ENCODE peak calls at places on chromosomes 3 and 15, in four cellular contexts. D, Z, E and W are unnamed samples.

GRCh38 chr3:184918741-184919140 is 106.8 kb downstream of the VPS8 start:
- DNase-seq in D (no peak), Z (no peak), E (no peak), W (no peak)

GRCh38 chr3:136149569-136150136 is 46.5 kb downstream of the MSL2 start:
- DNase-seq in D (peak; percentile 67), Z (no peak), E (no peak), W (no peak)

GRCh38 chr3:196942915-196943277 is 568 bp upstream of the NCBP2 start:
- DNase-seq in D (no peak), Z (peak; percentile 51), E (peak; percentile 74), W (no peak)

GRCh38 chr15:57218826-57219576 is 157.3 kb upstream of the CGNL1 start:
- DNase-seq in D (no peak), Z (peak; percentile 96), E (no peak), W (no peak)

GRCh38 chr3:23611737-23612295 is 193.9 kb upstream of the UBE2E1 start:
- DNase-seq in D (no peak), Z (peak; percentile 74), E (peak; percentile 55), W (peak; percentile 9)

GRCh38 chr3:96813820-96814580 is 394 bp upstream of the EPHA6 start:
- DNase-seq in D (peak; percentile 66), Z (peak; percentile 48), E (peak; percentile 42), W (peak; percentile 3)

GRCh38 chr3:157532529-157533297 is 29.5 kb upstream of the VEPH1 start:
- DNase-seq in D (peak; percentile 94), Z (peak; percentile 96), E (no peak), W (peak; percentile 61)

GRCh38 chr15:68982002-68982401 is 32.5 kb upstream of the NOX5 start:
- DNase-seq in D (no peak), Z (no peak), E (no peak), W (no peak)

GRCh38 chr3:156685198-156685597 is 10.8 kb downstream of the TIPARP start:
- DNase-seq in D (no peak), Z (peak; percentile 43), E (no peak), W (no peak)

GRCh38 chr3:41768363-41768762 is 193.5 kb downstream of the ULK4 start:
- DNase-seq in D (no peak), Z (no peak), E (no peak), W (no peak)

GRCh38 chr3:110180733-110181132 is 843.4 kb upstream of the DPPA4 start:
- DNase-seq in D (no peak), Z (peak; percentile 76), E (no peak), W (no peak)

GRCh38 chr3:99951701-99952100 is 134.0 kb downstream of the CMSS1 start:
- DNase-seq in D (no peak), Z (no peak), E (no peak), W (no peak)

GRCh38 chr15:34654625-34655024 is 71.2 kb upstream of the GOLGA8B start:
- DNase-seq in D (no peak), Z (no peak), E (no peak), W (no peak)

GRCh38 chr3:11272913-11273574 is 847 bp downstream of the ATG7 start:
- DNase-seq in D (peak; percentile 51), Z (no peak), E (no peak), W (no peak)

GRCh38 chr3:78516437-78516836 is 1251.4 kb downstream of the ROBO1 start:
- DNase-seq in D (no peak), Z (no peak), E (no peak), W (no peak)

GRCh38 chr3:124653071-124653470 is 77.2 kb upstream of the UMPS start:
- DNase-seq in D (no peak), Z (no peak), E (no peak), W (no peak)

GRCh38 chr3:33419948-33420347 is 20.3 kb downstream of the UBP1 start:
- DNase-seq in D (no peak), Z (no peak), E (no peak), W (no peak)
- H3K36me3 ChIP-seq in D (peaks cover 36% of the 10 kb centered on the region), Z (peaks cover 46% of the 10 kb centered on the region), E (no peaks in the 10 kb centered on the region), W (peaks cover 4% of the 10 kb centered on the region)

DNA sequence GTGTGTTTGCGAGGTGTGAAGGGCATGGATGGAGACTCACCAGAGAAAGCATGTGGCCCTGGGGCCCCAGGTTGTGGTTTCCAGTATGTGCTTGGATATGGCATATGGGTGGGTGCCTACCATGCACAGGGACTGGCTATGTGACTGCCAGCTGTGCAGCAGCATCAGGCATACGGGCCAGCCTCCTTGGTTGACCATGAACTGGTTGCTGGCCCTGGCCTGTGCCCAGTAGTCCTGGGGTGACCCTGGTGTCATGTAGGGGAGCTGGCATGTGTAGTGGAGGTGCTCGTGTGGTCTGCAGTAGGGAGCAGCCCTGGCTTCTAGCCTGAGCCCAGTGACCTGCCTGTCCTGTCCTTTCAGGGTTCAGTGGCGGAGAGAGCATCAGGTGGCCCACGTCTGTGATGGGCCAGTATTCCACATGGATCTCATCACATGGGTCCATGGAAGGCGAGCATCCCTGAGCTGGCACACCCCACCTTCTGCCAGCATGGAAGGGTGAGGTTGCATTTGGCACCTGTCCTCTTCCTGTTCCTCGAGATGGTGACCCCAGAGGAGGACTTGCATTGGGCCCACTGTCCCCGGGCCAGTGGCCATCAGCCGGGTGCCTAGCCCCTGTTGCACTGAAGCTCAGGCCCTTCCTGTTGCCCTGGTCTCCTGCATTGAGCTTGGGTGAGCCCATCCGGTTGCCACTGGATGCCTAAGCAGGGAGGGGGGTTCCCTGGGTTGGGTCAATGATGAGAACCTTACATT is 229.0 kb downstream of the SNRPN start:
- DNase-seq in D (no peak), Z (no peak), E (peak; percentile 5), W (no peak)
- H3K9me3 ChIP-seq in D (no peaks in the 10 kb centered on the region), Z (no peaks in the 10 kb centered on the region), E (peaks cover 99% of the 10 kb centered on the region), W (peaks cover 9% of the 10 kb centered on the region)

GRCh38 chr3:50330330-50330729 is 2.3 kb upstream of the TUSC2 start:
- DNase-seq in D (no peak), Z (no peak), E (no peak), W (no peak)
- H3K36me3 ChIP-seq in D (peaks cover 26% of the 10 kb centered on the region), Z (peaks cover 31% of the 10 kb centered on the region), E (peaks cover 8% of the 10 kb centered on the region), W (peaks cover 12% of the 10 kb centered on the region)

DNA sequence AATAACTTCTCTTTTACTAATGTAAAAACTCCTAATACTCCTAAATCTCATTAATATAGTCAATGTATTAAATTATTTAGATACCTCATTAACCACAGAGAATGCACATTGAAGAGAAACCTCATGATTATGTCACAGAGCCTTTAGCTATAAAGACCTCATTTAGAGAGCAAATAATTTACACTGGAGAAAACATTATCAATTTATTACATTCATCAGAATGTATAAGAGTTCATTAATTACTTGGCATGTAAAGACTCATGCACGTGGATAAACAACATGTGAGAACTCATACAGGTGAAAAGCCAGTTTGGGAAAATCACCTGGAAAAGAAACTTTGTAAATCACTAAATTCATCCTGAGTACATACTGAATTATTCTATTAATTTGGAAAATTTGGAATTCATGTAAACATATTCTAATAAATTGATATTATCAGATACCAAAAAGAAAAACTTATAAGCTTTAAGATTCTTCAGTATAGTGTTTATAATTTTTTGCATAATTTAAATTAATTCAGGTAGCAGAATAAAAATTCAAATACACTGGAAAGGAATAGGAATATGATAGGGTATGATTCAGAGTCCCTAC is 22.9 kb upstream of the WNT7A start:
- DNase-seq in D (no peak), Z (no peak), E (no peak), W (no peak)
- H3K9me3 ChIP-seq in D (peaks cover 61% of the 10 kb centered on the region), Z (peaks cover 5% of the 10 kb centered on the region), E (peaks cover 56% of the 10 kb centered on the region), W (peaks cover 3% of the 10 kb centered on the region)

DNA sequence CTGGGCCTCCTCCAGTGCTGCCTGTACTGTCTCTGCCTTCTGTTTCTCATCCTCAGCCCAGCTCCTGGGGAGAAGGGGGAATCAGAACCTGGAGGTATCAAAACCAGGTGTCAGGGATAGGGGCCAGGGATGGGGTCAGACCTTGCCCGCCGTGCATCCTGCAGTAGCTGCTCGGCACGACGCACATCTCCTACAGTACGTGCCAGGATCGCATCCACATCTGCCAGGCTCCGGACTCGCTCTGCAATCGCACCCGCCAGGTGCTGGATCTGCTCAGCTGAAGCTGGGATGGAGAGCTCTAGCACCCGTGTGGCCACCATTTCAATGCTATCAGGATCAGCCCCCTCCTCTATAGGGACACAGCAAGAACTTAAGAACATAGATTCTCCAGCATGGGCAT is 1.4 kb upstream of the USP19 start:
- DNase-seq in D (no peak), Z (no peak), E (no peak), W (no peak)
- H3K36me3 ChIP-seq in D (peaks cover 21% of the 10 kb centered on the region), Z (peaks cover 41% of the 10 kb centered on the region), E (peaks cover 1% of the 10 kb centered on the region), W (no peaks in the 10 kb centered on the region)

DNA sequence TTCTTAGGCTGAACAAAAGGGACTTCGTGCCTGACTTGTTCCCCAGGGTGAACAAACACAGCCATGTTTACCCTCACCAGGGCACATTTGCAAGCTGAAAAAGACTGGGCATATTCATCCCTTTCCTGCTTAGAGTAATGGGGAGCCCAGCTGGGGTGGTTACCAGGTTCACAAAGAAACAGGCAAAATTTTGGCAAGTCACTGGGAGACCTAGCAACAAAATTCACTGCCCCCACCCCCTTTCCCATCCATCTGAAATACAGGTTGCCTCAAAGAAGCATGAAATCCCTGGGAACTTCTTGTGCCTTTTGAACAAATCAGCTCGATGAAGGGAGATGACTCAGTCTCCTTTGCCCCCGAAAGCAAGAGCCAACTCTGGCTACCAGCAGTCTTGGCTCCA is 775.0 kb downstream of the SQOR start:
- DNase-seq in D (no peak), Z (no peak), E (no peak), W (no peak)
- H3K9me3 ChIP-seq in D (no peaks in the 10 kb centered on the region), Z (no peaks in the 10 kb centered on the region), E (no peaks in the 10 kb centered on the region), W (no peaks in the 10 kb centered on the region)

DNA sequence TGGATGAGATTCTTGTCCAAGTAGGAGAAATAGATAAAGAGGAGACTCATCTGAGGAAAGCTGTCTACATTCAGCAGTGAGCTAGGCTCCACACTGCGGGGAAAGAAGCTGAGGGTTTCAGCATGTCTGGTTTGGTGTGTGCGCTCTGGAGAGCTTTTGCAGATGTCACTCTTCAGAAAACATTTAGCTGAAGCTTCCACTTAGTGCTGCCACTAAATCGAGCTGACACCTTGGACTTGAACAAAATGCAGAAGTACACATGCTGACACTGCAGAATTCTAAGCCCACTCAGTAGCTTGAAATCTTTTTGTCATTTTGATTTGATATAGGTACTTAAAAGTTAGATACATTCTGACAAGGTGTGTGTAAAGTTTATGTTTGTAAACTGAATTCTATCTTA is 32.3 kb upstream of the CRTC3 start:
- DNase-seq in D (no peak), Z (no peak), E (no peak), W (no peak)
- H3K36me3 ChIP-seq in D (peaks cover 58% of the 10 kb centered on the region), Z (peaks cover 8% of the 10 kb centered on the region), E (no peaks in the 10 kb centered on the region), W (peaks cover 14% of the 10 kb centered on the region)

GRCh38 chr15:22226034-22226790 is 145.9 kb downstream of the OR4M2 start:
- DNase-seq in D (no peak), Z (no peak), E (no peak), W (no peak)

GRCh38 chr15:22227961-22228762 is 147.8 kb downstream of the OR4M2 start:
- DNase-seq in D (no peak), Z (no peak), E (no peak), W (no peak)

GRCh38 chr15:22229971-22230815 is 149.9 kb downstream of the OR4M2 start:
- DNase-seq in D (no peak), Z (no peak), E (no peak), W (no peak)

GRCh38 chr15:22224241-22224671 is 143.9 kb downstream of the OR4M2 start:
- DNase-seq in D (no peak), Z (no peak), E (no peak), W (no peak)

GRCh38 chr15:22227411-22227810 is 147.1 kb downstream of the OR4M2 start:
- DNase-seq in D (no peak), Z (no peak), E (no peak), W (no peak)
- H3K9me3 ChIP-seq in D (peaks cover 22% of the 10 kb centered on the region), Z (peaks cover 9% of the 10 kb centered on the region), E (peaks cover 65% of the 10 kb centered on the region), W (no peaks in the 10 kb centered on the region)

GRCh38 chr3:141921316-141921715 is 44.9 kb downstream of the ATP1B3 start:
- DNase-seq in D (no peak), Z (no peak), E (no peak), W (no peak)
- H3K36me3 ChIP-seq in D (no peaks in the 10 kb centered on the region), Z (peaks cover 10% of the 10 kb centered on the region), E (no peaks in the 10 kb centered on the region), W (peaks cover 11% of the 10 kb centered on the region)

GRCh38 chr3:61547625-61548024 is 13.7 kb upstream of the PTPRG start:
- DNase-seq in D (no peak), Z (no peak), E (no peak), W (no peak)
- H3K9me3 ChIP-seq in D (no peaks in the 10 kb centered on the region), Z (no peaks in the 10 kb centered on the region), E (no peaks in the 10 kb centered on the region), W (no peaks in the 10 kb centered on the region)